ENCODE peak calls at places on chromosomes 7 and 10, in five cellular contexts. Z, C, A, O and Y are unnamed samples.

GRCh38 chr7:106561657-106562411 is 99.1 kb downstream of the CCDC71L start:
- DNase-seq in Z (no peak), C (no peak), A (no peak), O (no peak), Y (no peak)

GRCh38 chr7:34044319-34044643 is 138.9 kb downstream of the BMPER start:
- DNase-seq in Z (no peak), C (no peak), A (no peak), O (no peak), Y (no peak)

GRCh38 chr10:90587081-90587491 is 270.8 kb downstream of the HTR7 start:
- DNase-seq in Z (peak; percentile 11), C (peak; percentile 16), A (peak; percentile 32), O (no peak), Y (no peak)

GRCh38 chr7:17939670-17940301 is 508 bp downstream of the SNX13 start:
- DNase-seq in Z (no peak), C (no peak), A (peak; percentile 58), O (no peak), Y (peak; percentile 62)

GRCh38 chr7:130884437-130885417 is 150.7 kb upstream of the KLF14 start:
- DNase-seq in Z (no peak), C (peak; percentile 95), A (peak; percentile 74), O (peak; percentile 95), Y (no peak)

GRCh38 chr7:47496064-47496665 is 85.7 kb downstream of the TNS3 start:
- DNase-seq in Z (no peak), C (no peak), A (no peak), O (no peak), Y (no peak)

GRCh38 chr7:46029111-46029704 is 108.1 kb upstream of the IGFBP3 start:
- DNase-seq in Z (no peak), C (no peak), A (no peak), O (no peak), Y (no peak)

GRCh38 chr10:13120786-13121499 is 21.0 kb downstream of the OPTN start:
- DNase-seq in Z (no peak), C (no peak), A (no peak), O (no peak), Y (no peak)

GRCh38 chr7:112133328-112133727 is 72.9 kb downstream of the DOCK4 start:
- DNase-seq in Z (no peak), C (no peak), A (no peak), O (no peak), Y (no peak)

GRCh38 chr7:70684173-70684572 is 447.8 kb upstream of the GALNT17 start:
- DNase-seq in Z (no peak), C (no peak), A (no peak), O (no peak), Y (no peak)
- H3K4me3 ChIP-seq in Z (no peak overlapping the region), C (no peak overlapping the region), A (no peak overlapping the region), O (no peak overlapping the region), Y (no peak overlapping the region)

GRCh38 chr10:132559538-132559937 is 22.0 kb downstream of the INPP5A start:
- DNase-seq in Z (no peak), C (no peak), A (no peak), O (no peak), Y (no peak)

GRCh38 chr10:132558516-132559413 is 21.2 kb downstream of the INPP5A start:
- DNase-seq in Z (no peak), C (no peak), A (no peak), O (no peak), Y (peak; percentile 78)

GRCh38 chr10:132557696-132558515 is 20.3 kb downstream of the INPP5A start:
- DNase-seq in Z (no peak), C (no peak), A (no peak), O (no peak), Y (peak; percentile 63)

GRCh38 chr10:132562177-132562915 is 24.8 kb downstream of the INPP5A start:
- DNase-seq in Z (no peak), C (no peak), A (no peak), O (no peak), Y (peak; percentile 62)

GRCh38 chr10:132560248-132560731 is 22.7 kb downstream of the INPP5A start:
- DNase-seq in Z (no peak), C (no peak), A (no peak), O (no peak), Y (peak; percentile 13)
- H3K4me3 ChIP-seq in Z (no peak overlapping the region), C (no peak overlapping the region), A (no peak overlapping the region), O (no peak overlapping the region), Y (no peak overlapping the region)

GRCh38 chr10:99787782-99788181 is 5.3 kb downstream of the ABCC2 start:
- DNase-seq in Z (no peak), C (no peak), A (no peak), O (no peak), Y (no peak)
- H3K4me3 ChIP-seq in Z (no peak overlapping the region), C (no peak overlapping the region), A (no peak overlapping the region), O (no peak overlapping the region), Y (no peak overlapping the region)

GRCh38 chr7:20797174-20798080 is 10.7 kb upstream of the SP8 start:
- DNase-seq in Z (no peak), C (no peak), A (no peak), O (no peak), Y (peak; percentile 30)

GRCh38 chr7:20798081-20798693 is 11.5 kb upstream of the SP8 start:
- DNase-seq in Z (no peak), C (no peak), A (peak; percentile 72), O (no peak), Y (peak; percentile 91)

GRCh38 chr7:20799566-20800377 is 13.1 kb upstream of the SP8 start:
- DNase-seq in Z (no peak), C (no peak), A (no peak), O (no peak), Y (peak; percentile 49)

GRCh38 chr7:20796565-20796964 is 9.9 kb upstream of the SP8 start:
- DNase-seq in Z (no peak), C (no peak), A (no peak), O (no peak), Y (no peak)

GRCh38 chr7:20798694-20799121 is 12.0 kb upstream of the SP8 start:
- DNase-seq in Z (no peak), C (no peak), A (no peak), O (no peak), Y (peak; percentile 72)
- H3K4me3 ChIP-seq in Z (no peak overlapping the region), C (no peak overlapping the region), A (no peak overlapping the region), O (no peak overlapping the region), Y (peak overlapping the region; percentile 68)

GRCh38 chr7:103447073-103447960 is 1.3 kb upstream of the SLC26A5 start:
- DNase-seq in Z (peak; percentile 0), C (peak; percentile 1), A (peak; percentile 75), O (no peak), Y (peak; percentile 82)

GRCh38 chr7:103445228-103446020 is 583 bp downstream of the SLC26A5 start:
- DNase-seq in Z (no peak), C (no peak), A (peak; percentile 6), O (no peak), Y (peak; percentile 70)

DNA sequence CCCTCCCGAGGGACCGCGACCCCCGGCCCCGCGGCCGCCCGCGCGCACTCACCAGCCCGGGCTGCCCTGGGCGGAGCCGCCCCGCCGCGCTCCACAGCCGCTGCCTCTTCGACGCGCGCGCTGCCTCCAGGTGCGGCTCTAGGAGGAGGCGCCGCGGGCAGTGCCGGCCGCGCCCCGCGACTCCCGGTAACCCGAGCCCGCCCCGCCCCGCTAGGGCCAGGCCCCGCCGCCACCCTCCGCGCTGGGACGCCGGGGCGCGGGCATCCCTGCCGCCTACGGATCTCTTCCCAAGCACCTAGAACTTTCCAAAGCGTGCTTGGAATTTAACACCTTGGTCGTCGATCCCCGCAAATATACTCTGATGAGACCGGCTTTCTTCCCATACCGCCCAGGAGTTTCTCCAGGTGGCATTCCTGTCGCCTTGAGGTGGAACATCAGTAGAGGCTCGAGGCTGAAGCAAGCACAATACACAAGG is at the start of gene SLC26A5:
- DNase-seq in Z (no peak), C (no peak), A (peak; percentile 65), O (no peak), Y (peak; percentile 90)
- H3K4me3 ChIP-seq in Z (peak within 1 kb of the TSS; percentile 42), C (peak within 1 kb of the TSS; percentile 3), A (peak within 1 kb of the TSS; percentile 10), O (peak within 1 kb of the TSS; percentile 17), Y (peak within 1 kb of the TSS; percentile 44)

GRCh38 chr10:98268694-98269386 is 846 bp upstream of the LOXL4 start:
- DNase-seq in Z (no peak), C (no peak), A (no peak), O (no peak), Y (no peak)

GRCh38 chr10:98266647-98267046 is 1.3 kb downstream of the LOXL4 start:
- DNase-seq in Z (no peak), C (no peak), A (no peak), O (no peak), Y (no peak)

GRCh38 chr10:98267069-98267893 is 713 bp downstream of the LOXL4 start:
- DNase-seq in Z (no peak), C (no peak), A (no peak), O (no peak), Y (no peak)

GRCh38 chr10:98269435-98269912 is 1.5 kb upstream of the LOXL4 start:
- DNase-seq in Z (peak; percentile 41), C (peak; percentile 76), A (peak; percentile 67), O (peak; percentile 60), Y (peak; percentile 71)

DNA sequence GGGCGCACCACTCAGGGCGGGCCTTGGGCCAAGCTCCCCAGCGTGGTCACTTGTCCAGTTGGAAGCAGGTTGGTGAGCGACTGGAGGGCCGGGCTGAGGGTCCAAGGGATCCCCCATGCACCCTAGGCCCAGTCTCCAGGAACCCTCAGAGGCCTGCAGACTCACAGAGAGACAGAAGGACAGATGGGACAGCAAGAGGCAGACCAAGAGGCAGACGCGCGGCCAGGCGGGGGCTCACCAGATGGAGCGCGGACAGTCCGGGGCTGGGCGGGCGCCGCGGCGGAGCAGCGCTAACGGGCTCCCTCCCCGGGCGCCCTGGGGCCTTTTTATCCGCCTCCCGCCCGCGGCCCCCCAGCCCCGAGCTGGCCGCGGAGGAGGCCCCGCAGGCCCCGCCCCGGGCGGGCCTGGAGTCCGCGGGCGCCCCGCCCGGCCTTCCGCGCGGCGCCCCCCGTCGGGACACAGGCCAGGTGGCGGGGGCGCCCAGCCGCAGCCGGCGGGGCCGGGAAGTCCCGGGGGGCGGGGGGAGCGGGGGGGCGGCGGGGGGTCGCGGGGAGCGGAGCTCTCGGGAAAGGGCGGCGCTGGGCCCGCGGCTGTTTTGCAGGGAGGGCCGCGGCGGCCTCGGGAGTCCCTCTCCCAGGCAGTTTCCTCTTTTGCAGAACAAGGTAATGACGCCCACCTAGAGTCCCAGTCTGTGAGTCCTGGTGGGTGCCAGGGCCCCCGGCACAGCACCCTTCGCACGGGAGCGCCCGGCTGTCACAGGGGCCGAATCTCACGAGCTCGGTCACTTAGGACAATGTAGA is at the start of gene LOXL4:
- DNase-seq in Z (no peak), C (no peak), A (peak; percentile 68), O (no peak), Y (peak; percentile 91)
- H3K4me3 ChIP-seq in Z (peak within 1 kb of the TSS; percentile 58), C (peak within 1 kb of the TSS; percentile 32), A (no peak within 1 kb of the TSS), O (peak within 1 kb of the TSS; percentile 58), Y (peak within 1 kb of the TSS; percentile 51)